ENCODE peak calls at places on chromosomes 6 and 20, in six cellular contexts. A, T, C, J, S and E are unnamed samples.

GRCh38 chr6:125821825-125822281 is 31.1 kb downstream of the NCOA7 start:
- DNase-seq in C (no peak), S (no peak), A (no peak), T (no peak), J (no peak), E (no peak)

GRCh38 chr6:33744001-33744848 is 2.5 kb downstream of the IP6K3 start:
- DNase-seq in T (peak), J (peak), A (peak), C (peak), S (peak), E (peak)

GRCh38 chr20:19758888-19759331 is 852 bp downstream of the RIN2 start:
- DNase-seq in S (no peak), J (no peak), T (peak), A (peak), C (peak), E (no peak)

GRCh38 chr6:2630362-2630761 is 120.4 kb downstream of the MYLK4 start:
- DNase-seq in T (no peak), J (peak), C (no peak), S (peak), A (no peak), E (no peak)

GRCh38 chr6:85673198-85674139 is 30.8 kb upstream of the SYNCRIP start:
- DNase-seq in C (no peak), T (no peak), A (no peak), J (no peak), S (no peak), E (no peak)

GRCh38 chr6:156883497-156884252 is 106.5 kb downstream of the ARID1B start:
- DNase-seq in C (peak), S (no peak), J (no peak), A (no peak), T (peak), E (no peak)

GRCh38 chr6:34237316-34237721 is 646 bp downstream of the HMGA1 start:
- DNase-seq in S (no peak), J (peak), A (no peak), C (no peak), T (no peak), E (no peak)

GRCh38 chr6:148500402-148500801 is 157.8 kb downstream of the SASH1 start:
- DNase-seq in C (no peak), T (no peak), A (no peak), J (no peak), S (no peak), E (no peak)

GRCh38 chr6:107911711-107912110 is 46.3 kb downstream of the SEC63 start:
- DNase-seq in S (no peak), C (no peak), A (no peak), T (no peak), J (no peak), E (no peak)

GRCh38 chr6:22409487-22409886 is 112.7 kb upstream of the PRL start:
- DNase-seq in C (no peak), T (no peak), J (no peak), A (no peak), S (no peak), E (no peak)

GRCh38 chr20:34562643-34563042 is 4.1 kb downstream of the MAP1LC3A start:
- DNase-seq in S (no peak), A (no peak), C (no peak), J (peak), T (no peak), E (no peak)

GRCh38 chr6:44126320-44127149 is 717 bp downstream of the MRPL14 start:
- DNase-seq in J (no peak), T (peak), C (peak), S (no peak), A (no peak), E (peak)

GRCh38 chr6:6781172-6781876 is 192.8 kb downstream of the LY86 start:
- DNase-seq in A (peak), S (peak), T (no peak), J (no peak), C (no peak), E (no peak)

GRCh38 chr6:84618046-84618752 is 146.2 kb downstream of the TBX18 start:
- DNase-seq in C (no peak), T (no peak), J (no peak), A (no peak), S (no peak), E (no peak)

GRCh38 chr6:20633566-20634340 is 99.5 kb downstream of the CDKAL1 start:
- DNase-seq in J (no peak), S (no peak), T (no peak), A (no peak), C (no peak), E (no peak)

GRCh38 chr6:20640181-20640580 is 105.9 kb downstream of the CDKAL1 start:
- DNase-seq in T (no peak), C (no peak), A (no peak), S (no peak), J (no peak), E (no peak)

GRCh38 chr6:20644667-20645370 is 110.6 kb downstream of the CDKAL1 start:
- DNase-seq in S (no peak), J (no peak), A (no peak), C (no peak), T (no peak), E (no peak)

GRCh38 chr6:20642441-20642840 is 108.2 kb downstream of the CDKAL1 start:
- DNase-seq in J (no peak), A (no peak), S (no peak), C (no peak), T (no peak), E (no peak)

GRCh38 chr6:20639161-20639560 is 104.9 kb downstream of the CDKAL1 start:
- DNase-seq in J (no peak), C (no peak), S (no peak), A (no peak), T (no peak), E (no peak)
- TF ChIP-seq CTCF in J (no peak), C (no peak), S (no peak), A (no peak), T (no peak), E (no peak)

GRCh38 chr6:138610816-138611215 is 111.5 kb upstream of the NHSL1 start:
- DNase-seq in J (no peak), A (no peak), C (no peak), T (no peak), S (no peak), E (no peak)

GRCh38 chr6:138609801-138610430 is 110.6 kb upstream of the NHSL1 start:
- DNase-seq in C (no peak), A (no peak), J (no peak), S (no peak), T (no peak), E (no peak)

GRCh38 chr6:138605958-138606357 is 106.7 kb upstream of the NHSL1 start:
- DNase-seq in A (no peak), S (no peak), J (no peak), C (no peak), T (no peak), E (no peak)

GRCh38 chr6:138608896-138609295 is 109.6 kb upstream of the NHSL1 start:
- DNase-seq in J (no peak), C (no peak), T (no peak), A (no peak), S (no peak), E (no peak)

DNA sequence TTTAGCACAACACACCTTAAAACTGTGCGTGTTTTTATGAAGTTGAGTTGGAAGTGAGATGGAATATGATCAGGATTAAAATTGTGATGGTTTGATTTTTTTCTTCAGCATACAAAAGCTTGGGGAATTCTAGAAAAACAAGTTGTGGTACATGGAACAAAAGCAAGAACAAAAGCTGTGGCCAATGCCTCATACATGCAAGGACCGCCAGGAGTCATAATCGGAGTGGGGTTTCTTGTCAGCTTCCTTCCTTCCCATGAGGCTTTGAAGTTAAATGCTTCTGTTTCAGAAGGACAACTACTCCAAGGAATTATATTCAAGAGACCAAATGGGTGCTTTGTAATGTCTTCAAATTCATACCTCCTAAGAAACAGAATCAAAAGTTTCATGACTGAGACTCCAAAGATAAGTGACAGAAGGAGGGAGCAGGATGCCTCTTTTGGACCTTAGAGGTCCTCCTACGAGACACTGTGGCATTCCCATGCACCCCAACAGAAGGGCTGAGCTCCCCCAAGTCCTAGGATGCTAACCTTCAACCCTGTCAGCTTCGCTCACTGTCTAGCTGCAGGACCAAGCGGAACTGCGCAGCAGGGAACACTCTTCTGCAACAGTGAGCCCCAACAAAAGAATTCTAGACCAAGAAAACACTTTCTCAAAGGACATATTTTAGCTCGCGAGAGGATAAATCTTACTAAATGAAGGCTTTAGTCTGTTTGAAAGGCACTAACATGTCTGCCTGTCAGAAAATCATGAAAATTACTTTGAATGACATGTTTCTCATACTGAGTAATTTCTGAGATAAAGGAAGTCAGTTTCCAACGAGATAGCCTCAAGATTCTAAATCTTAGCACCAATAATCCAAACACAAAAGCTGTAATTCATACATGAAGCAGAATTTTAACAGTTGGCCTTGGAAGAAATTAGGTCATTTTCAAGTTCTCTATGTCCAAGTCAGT is 108.5 kb upstream of the NHSL1 start:
- DNase-seq in C (no peak), A (no peak), T (no peak), J (no peak), S (no peak), E (no peak)
- TF ChIP-seq POLR2AphosphoS5 in C (no peak), A (no peak), T (no peak), J (no peak), S (no peak), E (no peak)

GRCh38 chr20:38755324-38755910 is 7.2 kb downstream of the ACTR5 start:
- DNase-seq in A (no peak), T (no peak), S (no peak), C (no peak), J (no peak), E (no peak)
- TF ChIP-seq CTCF in A (no peak), T (no peak), S (no peak), C (no peak), J (no peak), E (no peak)

GRCh38 chr6:25014806-25015560 is 79.2 kb upstream of the RIPOR2 start:
- DNase-seq in J (no peak), T (no peak), S (no peak), C (no peak), A (no peak), E (no peak)
- TF ChIP-seq POLR2AphosphoS5 in J (no peak), T (no peak), S (no peak), C (no peak), A (peak), E (no peak)

GRCh38 chr6:99789767-99790166 is 183.1 kb downstream of the PRDM13 start:
- DNase-seq in J (no peak), T (no peak), C (no peak), S (no peak), A (no peak), E (no peak)

GRCh38 chr6:99790679-99791078 is 184.0 kb downstream of the PRDM13 start:
- DNase-seq in S (no peak), A (no peak), C (no peak), J (no peak), T (no peak), E (no peak)
- TF ChIP-seq CTCF in S (peak), A (no peak), C (no peak), J (peak), T (no peak), E (no peak)

DNA sequence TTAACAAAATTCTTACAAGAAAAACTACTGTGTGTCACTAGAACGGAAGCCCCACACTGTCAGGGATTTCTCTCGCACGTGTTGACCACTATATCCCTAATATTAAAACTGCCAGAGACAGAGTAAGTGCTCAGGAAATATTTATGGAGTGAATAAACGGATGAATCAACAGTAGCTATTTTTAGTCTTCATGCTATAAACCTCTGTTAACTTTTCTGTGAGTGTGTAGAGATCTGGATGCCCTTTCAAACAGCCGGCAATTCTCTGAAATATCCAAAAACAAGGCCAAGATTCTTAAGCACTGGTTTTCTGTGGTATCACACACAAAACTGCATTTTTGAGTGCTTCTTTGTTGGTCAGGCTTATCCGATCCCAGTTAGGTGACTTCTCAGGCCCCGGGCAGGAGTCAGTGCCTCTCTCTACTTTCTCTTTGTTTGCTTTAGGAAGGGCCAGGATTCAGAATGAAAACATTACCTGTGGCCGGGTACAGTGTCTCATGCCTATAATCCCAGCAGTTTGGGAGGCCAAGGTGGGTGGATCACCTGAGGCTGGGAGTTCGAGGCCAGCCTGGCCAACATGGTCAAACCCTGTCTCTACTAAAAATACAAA is 15.7 kb downstream of the ATP9A start:
- DNase-seq in A (no peak), J (no peak), S (no peak), T (no peak), C (no peak), E (no peak)
- TF ChIP-seq POLR2AphosphoS5 in A (no peak), J (no peak), S (peak), T (no peak), C (peak), E (no peak)